ENCODE peak calls at places on chromosomes 6 and 20, in four cellular contexts. One of them, this sample, is unnamed.

GRCh38 chr6:131787955-131788712 is 19.7 kb upstream of the ENPP1 start:
- DNase-seq in T-helper 2 cell: peak; percentile 22
- DNase-seq in epithelial cell of esophagus: no peak
- DNase-seq in endothelial cell: no peak
- DNase-seq in this sample: no peak

GRCh38 chr6:31363809-31364208 is 6.8 kb upstream of the HLA-B start:
- DNase-seq in endothelial cell: no peak
- DNase-seq in epithelial cell of esophagus: no peak
- DNase-seq in T-helper 2 cell: no peak
- DNase-seq in this sample: no peak

GRCh38 chr20:63706852-63707557 is 771 bp downstream of the ARFRP1 start:
- DNase-seq in endothelial cell: peak; percentile 42
- DNase-seq in epithelial cell of esophagus: peak; percentile 77
- DNase-seq in T-helper 2 cell: peak; percentile 78
- DNase-seq in this sample: no peak

GRCh38 chr6:81331526-81331925 is 421.0 kb downstream of the TENT5A start:
- DNase-seq in epithelial cell of esophagus: no peak
- DNase-seq in T-helper 2 cell: no peak
- DNase-seq in endothelial cell: no peak
- DNase-seq in this sample: no peak

GRCh38 chr6:105014448-105014847 is 57.5 kb downstream of the LIN28B start:
- DNase-seq in endothelial cell: no peak
- DNase-seq in epithelial cell of esophagus: no peak
- DNase-seq in T-helper 2 cell: no peak
- DNase-seq in this sample: no peak

GRCh38 chr6:46637145-46637544 is 15.5 kb downstream of the CYP39A1 start:
- DNase-seq in endothelial cell: no peak
- DNase-seq in epithelial cell of esophagus: peak; percentile 96
- DNase-seq in T-helper 2 cell: no peak
- DNase-seq in this sample: no peak

GRCh38 chr6:11975353-11975977 is 36.6 kb upstream of the HIVEP1 start:
- DNase-seq in epithelial cell of esophagus: no peak
- DNase-seq in endothelial cell: no peak
- DNase-seq in T-helper 2 cell: peak; percentile 64
- DNase-seq in this sample: no peak

GRCh38 chr6:53282234-53282633 is 66.5 kb downstream of the ELOVL5 start:
- DNase-seq in endothelial cell: peak; percentile 15
- DNase-seq in T-helper 2 cell: no peak
- DNase-seq in epithelial cell of esophagus: no peak
- DNase-seq in this sample: no peak

GRCh38 chr6:170404036-170404435 is 97.5 kb downstream of the FAM120B start:
- DNase-seq in epithelial cell of esophagus: no peak
- DNase-seq in T-helper 2 cell: no peak
- DNase-seq in endothelial cell: no peak
- DNase-seq in this sample: no peak

GRCh38 chr6:165191461-165191860 is 117.9 kb downstream of the C6orf118 start:
- DNase-seq in epithelial cell of esophagus: no peak
- DNase-seq in T-helper 2 cell: no peak
- DNase-seq in endothelial cell: no peak
- DNase-seq in this sample: no peak